ENCODE peak calls at places on chromosome 2, in four cellular contexts. H, R, M and S are unnamed samples.

GRCh38 chr2:191637182-191638078 is 40.5 kb upstream of the NABP1 start:
- DNase-seq in H (no peak), R (peak; percentile 50), M (no peak), S (no peak)

GRCh38 chr2:68302281-68302680 is 17.5 kb downstream of the CNRIP1 start:
- DNase-seq in H (no peak), R (no peak), M (no peak), S (no peak)

GRCh38 chr2:24492283-24493272 is 1.5 kb downstream of the NCOA1 start:
- DNase-seq in H (peak; percentile 2), R (no peak), M (no peak), S (no peak)

GRCh38 chr2:110876167-110876999 is 144.0 kb downstream of the ACOXL start:
- DNase-seq in H (no peak), R (no peak), M (no peak), S (no peak)

GRCh38 chr2:224638338-224638823 is 53.2 kb upstream of the CUL3 start:
- DNase-seq in H (no peak), R (peak; percentile 9), M (no peak), S (no peak)

GRCh38 chr2:112465373-112465772 is 16.6 kb upstream of the TTL start:
- DNase-seq in H (no peak), R (no peak), M (no peak), S (no peak)

GRCh38 chr2:149598014-149598395 is 10.4 kb upstream of the MMADHC start:
- DNase-seq in H (peak; percentile 6), R (no peak), M (no peak), S (no peak)

GRCh38 chr2:119939915-119940314 is 73.0 kb upstream of the EPB41L5 start:
- DNase-seq in H (no peak), R (no peak), M (no peak), S (no peak)

GRCh38 chr2:74544634-74545033 is 9.1 kb downstream of the LOXL3 start:
- DNase-seq in H (no peak), R (no peak), M (no peak), S (no peak)

GRCh38 chr2:208915401-208915800 is 508.4 kb upstream of the MAP2 start:
- DNase-seq in H (no peak), R (no peak), M (no peak), S (no peak)

GRCh38 chr2:191653669-191654402 is 24.1 kb upstream of the NABP1 start:
- DNase-seq in H (no peak), R (no peak), M (no peak), S (no peak)

GRCh38 chr2:79824086-79824786 is 311.4 kb downstream of the CTNNA2 start:
- DNase-seq in H (no peak), R (no peak), M (no peak), S (no peak)

GRCh38 chr2:137507237-137507636 is 457.0 kb upstream of the HNMT start:
- DNase-seq in H (no peak), R (no peak), M (no peak), S (no peak)

GRCh38 chr2:235693279-235693678 is 199.4 kb downstream of the AGAP1 start:
- DNase-seq in H (no peak), R (no peak), M (no peak), S (no peak)

GRCh38 chr2:138949517-138949916 is 169.3 kb upstream of the NXPH2 start:
- DNase-seq in H (no peak), R (no peak), M (no peak), S (no peak)

GRCh38 chr2:203446071-203446481 is 89.0 kb downstream of the RAPH1 start:
- DNase-seq in H (no peak), R (no peak), M (no peak), S (no peak)

GRCh38 chr2:29080886-29081743 is 6.8 kb upstream of the PCARE start:
- DNase-seq in H (no peak), R (no peak), M (no peak), S (no peak)

GRCh38 chr2:227410191-227410590 is 22.4 kb upstream of the SCYGR1 start:
- DNase-seq in H (no peak), R (no peak), M (no peak), S (no peak)

GRCh38 chr2:42652086-42652485 is 83.7 kb downstream of the MTA3 start:
- DNase-seq in H (no peak), R (peak; percentile 59), M (no peak), S (no peak)

GRCh38 chr2:149904816-149905215 is 317.2 kb upstream of the MMADHC start:
- DNase-seq in H (no peak), R (no peak), M (no peak), S (no peak)

GRCh38 chr2:222708274-222708710 is 36.8 kb downstream of the MOGAT1 start:
- DNase-seq in H (peak; percentile 7), R (peak; percentile 79), M (peak; percentile 6), S (peak; percentile 92)

GRCh38 chr2:33492735-33493134 is 16.3 kb downstream of the RASGRP3 start:
- DNase-seq in H (no peak), R (no peak), M (no peak), S (no peak)

GRCh38 chr2:88176352-88176952 is 6.3 kb downstream of the THNSL2 start:
- DNase-seq in H (no peak), R (no peak), M (no peak), S (no peak)

GRCh38 chr2:223537669-223538601 is 64.2 kb downstream of the SCG2 start:
- DNase-seq in H (no peak), R (no peak), M (peak; percentile 72), S (no peak)

GRCh38 chr2:239444626-239445625 is 44.1 kb upstream of the HDAC4 start:
- DNase-seq in H (no peak), R (no peak), M (no peak), S (no peak)

GRCh38 chr2:85949280-85949679 is 60.5 kb upstream of the ST3GAL5 start:
- DNase-seq in H (no peak), R (no peak), M (no peak), S (peak; percentile 23)

GRCh38 chr2:198054299-198054698 is 249.9 kb downstream of the PLCL1 start:
- DNase-seq in H (no peak), R (peak; percentile 41), M (no peak), S (no peak)

GRCh38 chr2:40201425-40201824 is 250.5 kb downstream of the SLC8A1 start:
- DNase-seq in H (no peak), R (no peak), M (no peak), S (no peak)

GRCh38 chr2:148901142-148901541 is 26.1 kb downstream of the KIF5C start:
- DNase-seq in H (no peak), R (no peak), M (peak; percentile 87), S (no peak)

GRCh38 chr2:240431663-240432424 is 3.6 kb upstream of the GPC1 start:
- DNase-seq in H (no peak), R (no peak), M (no peak), S (peak; percentile 19)

GRCh38 chr2:212064318-212064717 is 474.3 kb downstream of the ERBB4 start:
- DNase-seq in H (no peak), R (no peak), M (no peak), S (no peak)

GRCh38 chr2:241848761-241849615 is 9.7 kb downstream of the PDCD1 start:
- DNase-seq in H (no peak), R (no peak), M (no peak), S (peak; percentile 37)

GRCh38 chr2:113216891-113217454 is 43.2 kb downstream of the PSD4 start:
- DNase-seq in H (no peak), R (no peak), M (no peak), S (no peak)

GRCh38 chr2:12456293-12457151 is 260.2 kb upstream of the TRIB2 start:
- DNase-seq in H (no peak), R (peak; percentile 37), M (no peak), S (peak; percentile 85)